ENCODE peak calls at places on chromosomes 1 and 21, in four cellular contexts. S is CD8-positive, alpha-beta T cell; K is psoas muscle; I is cardiac muscle cell. B is an unnamed sample.

GRCh38 chr1:61699893-61700851 is 24.8 kb downstream of the TM2D1 start:
- DNase-seq in S (no peak), I (no peak), K (no peak), B (no peak)

GRCh38 chr1:164561007-164561406 is 2.0 kb downstream of the PBX1 start:
- DNase-seq in S (no peak), K (no peak), I (no peak), B (no peak)

GRCh38 chr21:42298657-42299056 is 16.6 kb downstream of the TFF3 start:
- DNase-seq in K (no peak), I (no peak), S (no peak), B (no peak)

GRCh38 chr1:147567594-147568381 is 26.5 kb downstream of the BCL9 start:
- DNase-seq in K (no peak), I (no peak), S (no peak), B (no peak)

GRCh38 chr1:227094249-227094966 is 154.3 kb downstream of the COQ8A start:
- DNase-seq in K (no peak), S (no peak), I (no peak), B (no peak)

GRCh38 chr1:78490861-78491310 is at the start of gene PTGFR:
- DNase-seq in S (no peak), K (peak; percentile 55), I (peak; percentile 46), B (peak; percentile 52)

GRCh38 chr1:228740991-228741390 is 5.7 kb downstream of the RHOU start:
- DNase-seq in I (peak; percentile 62), K (no peak), S (no peak), B (no peak)

GRCh38 chr1:53315456-53316048 is 12.3 kb downstream of the LRP8 start:
- DNase-seq in I (no peak), S (no peak), K (peak; percentile 22), B (no peak)

GRCh38 chr1:23751050-23751814 is 8.0 kb downstream of the ELOA start:
- DNase-seq in S (peak; percentile 32), I (peak; percentile 71), K (no peak), B (no peak)

GRCh38 chr1:94871031-94871430 is 50.9 kb downstream of the SLC44A3 start:
- DNase-seq in I (no peak), K (no peak), S (no peak), B (no peak)

GRCh38 chr1:85850238-85850637 is 142.0 kb upstream of the ZNHIT6 start:
- DNase-seq in K (no peak), I (peak; percentile 89), S (no peak), B (no peak)

GRCh38 chr1:43303477-43304286 is 2.9 kb downstream of the TIE1 start:
- DNase-seq in I (no peak), K (no peak), S (no peak), B (peak; percentile 20)

GRCh38 chr1:19765623-19766022 is 34.1 kb downstream of the TMCO4 start:
- DNase-seq in S (no peak), K (no peak), I (peak; percentile 91), B (no peak)

GRCh38 chr1:2230781-2231666 is 2.9 kb downstream of the SKI start:
- DNase-seq in S (peak; percentile 89), K (peak; percentile 64), I (peak; percentile 22), B (peak; percentile 67)

GRCh38 chr1:150992626-150993025 is 10.5 kb downstream of the ANXA9 start:
- DNase-seq in S (no peak), I (no peak), K (no peak), B (no peak)

GRCh38 chr1:186139706-186140105 is 235.3 kb downstream of the TPR start:
- DNase-seq in K (no peak), I (peak; percentile 80), S (no peak), B (no peak)

GRCh38 chr1:204258213-204259115 is 44.7 kb upstream of the GOLT1A start:
- DNase-seq in K (peak; percentile 66), S (no peak), I (peak; percentile 70), B (peak; percentile 76)

GRCh38 chr1:83694449-83694848 is 304.5 kb downstream of the TTLL7 start:
- DNase-seq in K (no peak), I (no peak), S (no peak), B (no peak)

GRCh38 chr1:117365350-117366280 is 1.6 kb upstream of the MAN1A2 start:
- DNase-seq in S (no peak), I (peak; percentile 16), K (no peak), B (no peak)
- H3K4me3 ChIP-seq in S (peak overlapping the region; percentile 57), I (peak overlapping the region; percentile 80), K (peak overlapping the region; percentile 71), B (peak overlapping the region; percentile 89)

GRCh38 chr1:18619467-18619835 is 11.2 kb upstream of the PAX7 start:
- DNase-seq in K (no peak), I (no peak), S (no peak), B (no peak)

GRCh38 chr1:18612088-18612487 is 18.6 kb upstream of the PAX7 start:
- DNase-seq in S (no peak), K (no peak), I (no peak), B (no peak)

GRCh38 chr1:18618546-18619466 is 11.8 kb upstream of the PAX7 start:
- DNase-seq in S (no peak), K (no peak), I (peak; percentile 23), B (no peak)

GRCh38 chr1:18611311-18611710 is 19.3 kb upstream of the PAX7 start:
- DNase-seq in S (no peak), K (no peak), I (no peak), B (no peak)

GRCh38 chr1:18614011-18614735 is 16.5 kb upstream of the PAX7 start:
- DNase-seq in I (no peak), S (no peak), K (no peak), B (no peak)
- H3K27me3 ChIP-seq in I (peaks cover 93% of the 10 kb centered on the region), S (no peaks in the 10 kb centered on the region), K (no peaks in the 10 kb centered on the region), B (no peaks in the 10 kb centered on the region)

DNA sequence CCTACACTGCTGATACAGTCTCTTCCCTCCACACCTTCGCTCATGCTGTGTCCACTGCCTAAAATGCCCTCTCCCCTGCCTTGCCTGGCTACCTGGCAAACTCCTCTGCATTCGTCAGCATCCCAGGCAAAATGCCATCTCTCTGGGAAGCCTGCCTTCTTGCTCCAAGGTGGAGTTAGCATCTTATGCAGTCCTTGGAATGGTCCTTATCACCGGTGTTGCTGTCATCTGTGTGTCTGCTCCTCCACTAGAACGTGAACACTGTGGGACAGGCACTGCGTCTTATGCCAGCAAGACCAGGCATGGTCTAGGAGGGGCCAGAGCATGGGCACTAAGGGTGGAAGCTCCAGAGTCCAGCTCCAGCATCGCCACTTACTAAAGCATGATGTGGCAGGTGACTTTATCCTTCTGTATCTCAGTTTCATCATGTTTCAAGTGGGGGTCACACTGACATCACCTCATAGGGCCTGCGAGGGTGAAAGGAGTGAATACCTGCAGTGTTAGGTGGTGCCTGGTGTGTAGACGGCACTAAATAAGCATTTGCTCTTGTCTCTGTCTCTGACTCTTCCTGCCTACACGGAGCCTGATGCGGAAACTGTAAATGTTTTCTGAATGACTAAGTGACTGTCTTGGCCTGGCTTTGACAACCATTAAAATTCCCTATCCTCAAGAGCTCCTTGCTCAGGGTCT is 211.7 kb downstream of the MATN1 start:
- DNase-seq in I (no peak), S (no peak), K (no peak), B (no peak)
- H3K4me3 ChIP-seq in I (no peak overlapping the region), S (no peak overlapping the region), K (no peak overlapping the region), B (no peak overlapping the region)

GRCh38 chr1:236253119-236253518 is 28.6 kb downstream of the ERO1B start:
- DNase-seq in S (no peak), K (no peak), I (no peak), B (no peak)

GRCh38 chr1:236258114-236258609 is 23.6 kb downstream of the ERO1B start:
- DNase-seq in S (no peak), I (no peak), K (no peak), B (no peak)

GRCh38 chr1:236251587-236251986 is 30.2 kb downstream of the ERO1B start:
- DNase-seq in S (no peak), K (no peak), I (no peak), B (no peak)

GRCh38 chr1:236259043-236259442 is 22.7 kb downstream of the ERO1B start:
- DNase-seq in S (no peak), I (no peak), K (no peak), B (no peak)

DNA sequence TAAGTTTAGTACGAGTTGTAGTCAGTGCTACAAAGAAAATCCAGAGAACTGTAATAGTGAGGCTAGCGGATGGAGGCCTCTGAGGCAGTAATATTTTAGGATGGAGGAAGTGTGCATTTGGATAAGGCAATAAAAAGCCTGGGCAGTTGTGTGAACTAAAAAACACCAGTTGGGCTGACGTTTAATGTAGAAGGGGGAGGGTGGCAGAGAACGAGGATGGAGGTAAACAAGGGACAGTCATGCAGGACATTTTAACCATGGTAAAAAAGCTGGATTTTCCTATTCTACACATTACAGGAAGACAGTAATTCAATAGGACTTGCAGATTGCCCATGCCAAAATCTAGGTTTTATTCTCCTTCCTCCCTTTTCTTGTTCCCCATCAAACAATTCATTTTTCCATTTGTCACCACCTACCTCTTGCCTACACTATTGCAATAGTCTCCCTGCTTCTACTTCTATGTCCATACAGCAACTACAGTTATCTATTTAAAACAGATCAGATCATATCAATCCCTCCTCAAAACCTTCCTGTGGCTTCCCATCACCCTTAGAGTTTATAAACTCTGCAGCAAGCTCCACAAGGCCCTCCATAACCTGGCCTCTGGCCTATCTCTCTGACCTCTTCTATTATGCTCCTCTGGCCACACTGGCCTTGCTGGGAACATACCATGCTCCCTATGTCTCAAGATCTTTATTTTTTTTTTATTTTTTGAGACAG is 27.7 kb downstream of the ERO1B start:
- DNase-seq in I (no peak), S (no peak), K (no peak), B (no peak)
- H3K27me3 ChIP-seq in I (no peaks in the 10 kb centered on the region), S (no peaks in the 10 kb centered on the region), K (no peaks in the 10 kb centered on the region), B (no peaks in the 10 kb centered on the region)